ENCODE peak calls at places on chromosomes 5 and 9, in nine cellular contexts. One of them, this sample, is unnamed.

GRCh38 chr5:136018814-136019777 is 9.7 kb upstream of the TGFBI start:
- DNase-seq in choroid plexus epithelial cell: peak; percentile 99
- DNase-seq in HTR-8/SVneo: peak; percentile 33
- DNase-seq in cardiac fibroblast: peak; percentile 99
- DNase-seq in GM19239: no peak
- DNase-seq in epithelial cell of esophagus: peak; percentile 50
- DNase-seq in mesenchymal stem cell: peak; percentile 96
- DNase-seq in H4: peak; percentile 100
- DNase-seq in activated T-helper 9 cell treated with anti-CD3 and anti-CD28 coated beads, Interleukin-2, amount 50 U/mL, for 16 hours: no peak
- DNase-seq in this sample: peak; percentile 97

GRCh38 chr5:39543335-39543734 is 118.6 kb upstream of the DAB2 start:
- DNase-seq in choroid plexus epithelial cell: peak; percentile 34
- DNase-seq in cardiac fibroblast: peak; percentile 49
- DNase-seq in H4: no peak
- DNase-seq in epithelial cell of esophagus: peak; percentile 87
- DNase-seq in activated T-helper 9 cell treated with anti-CD3 and anti-CD28 coated beads, Interleukin-2, amount 50 U/mL, for 16 hours: no peak
- DNase-seq in mesenchymal stem cell: peak; percentile 12
- DNase-seq in GM19239: no peak
- DNase-seq in HTR-8/SVneo: no peak
- DNase-seq in this sample: peak; percentile 14

GRCh38 chr5:136191304-136192014 is 1.5 kb downstream of the SMIM32 start:
- DNase-seq in mesenchymal stem cell: peak; percentile 38
- DNase-seq in epithelial cell of esophagus: peak; percentile 71
- DNase-seq in choroid plexus epithelial cell: peak; percentile 56
- DNase-seq in GM19239: no peak
- DNase-seq in cardiac fibroblast: peak; percentile 43
- DNase-seq in activated T-helper 9 cell treated with anti-CD3 and anti-CD28 coated beads, Interleukin-2, amount 50 U/mL, for 16 hours: no peak
- DNase-seq in H4: no peak
- DNase-seq in HTR-8/SVneo: no peak
- DNase-seq in this sample: no peak

GRCh38 chr5:55175781-55176175 is 2.8 kb upstream of the CDC20B start:
- DNase-seq in HTR-8/SVneo: no peak
- DNase-seq in choroid plexus epithelial cell: no peak
- DNase-seq in H4: no peak
- DNase-seq in epithelial cell of esophagus: no peak
- DNase-seq in GM19239: no peak
- DNase-seq in activated T-helper 9 cell treated with anti-CD3 and anti-CD28 coated beads, Interleukin-2, amount 50 U/mL, for 16 hours: no peak
- DNase-seq in mesenchymal stem cell: no peak
- DNase-seq in cardiac fibroblast: no peak
- DNase-seq in this sample: no peak

GRCh38 chr5:11560915-11561697 is 343.1 kb downstream of the CTNND2 start:
- DNase-seq in epithelial cell of esophagus: no peak
- DNase-seq in HTR-8/SVneo: no peak
- DNase-seq in H4: no peak
- DNase-seq in mesenchymal stem cell: no peak
- DNase-seq in GM19239: no peak
- DNase-seq in choroid plexus epithelial cell: no peak
- DNase-seq in activated T-helper 9 cell treated with anti-CD3 and anti-CD28 coated beads, Interleukin-2, amount 50 U/mL, for 16 hours: no peak
- DNase-seq in cardiac fibroblast: no peak
- DNase-seq in this sample: no peak

GRCh38 chr5:141821430-141821925 is 56.7 kb downstream of the PCDH1 start:
- DNase-seq in H4: peak; percentile 96
- DNase-seq in choroid plexus epithelial cell: peak; percentile 81
- DNase-seq in cardiac fibroblast: peak; percentile 95
- DNase-seq in HTR-8/SVneo: peak; percentile 45
- DNase-seq in mesenchymal stem cell: peak; percentile 85
- DNase-seq in epithelial cell of esophagus: peak; percentile 57
- DNase-seq in GM19239: no peak
- DNase-seq in activated T-helper 9 cell treated with anti-CD3 and anti-CD28 coated beads, Interleukin-2, amount 50 U/mL, for 16 hours: no peak
- DNase-seq in this sample: peak; percentile 84

GRCh38 chr9:98657897-98658296 is 50.8 kb downstream of the GABBR2 start:
- DNase-seq in choroid plexus epithelial cell: no peak
- DNase-seq in epithelial cell of esophagus: peak; percentile 84
- DNase-seq in H4: no peak
- DNase-seq in HTR-8/SVneo: no peak
- DNase-seq in activated T-helper 9 cell treated with anti-CD3 and anti-CD28 coated beads, Interleukin-2, amount 50 U/mL, for 16 hours: no peak
- DNase-seq in GM19239: no peak
- DNase-seq in mesenchymal stem cell: peak; percentile 11
- DNase-seq in cardiac fibroblast: peak; percentile 69
- DNase-seq in this sample: no peak

GRCh38 chr5:161966544-161966943 is 101.0 kb upstream of the GABRG2 start:
- DNase-seq in cardiac fibroblast: peak; percentile 6
- DNase-seq in mesenchymal stem cell: no peak
- DNase-seq in choroid plexus epithelial cell: no peak
- DNase-seq in GM19239: no peak
- DNase-seq in epithelial cell of esophagus: peak; percentile 9
- DNase-seq in HTR-8/SVneo: no peak
- DNase-seq in H4: peak; percentile 8
- DNase-seq in activated T-helper 9 cell treated with anti-CD3 and anti-CD28 coated beads, Interleukin-2, amount 50 U/mL, for 16 hours: no peak
- DNase-seq in this sample: no peak

GRCh38 chr9:83707518-83707767 is 315 bp downstream of the UBQLN1 start:
- DNase-seq in GM19239: peak; percentile 17
- DNase-seq in mesenchymal stem cell: peak; percentile 88
- DNase-seq in H4: no peak
- DNase-seq in choroid plexus epithelial cell: no peak
- DNase-seq in HTR-8/SVneo: peak; percentile 57
- DNase-seq in activated T-helper 9 cell treated with anti-CD3 and anti-CD28 coated beads, Interleukin-2, amount 50 U/mL, for 16 hours: peak; percentile 72
- DNase-seq in epithelial cell of esophagus: peak; percentile 87
- DNase-seq in cardiac fibroblast: peak; percentile 87
- DNase-seq in this sample: no peak

GRCh38 chr9:74245871-74246552 is 251.1 kb upstream of the RORB start:
- DNase-seq in H4: no peak
- DNase-seq in epithelial cell of esophagus: no peak
- DNase-seq in activated T-helper 9 cell treated with anti-CD3 and anti-CD28 coated beads, Interleukin-2, amount 50 U/mL, for 16 hours: no peak
- DNase-seq in GM19239: no peak
- DNase-seq in HTR-8/SVneo: no peak
- DNase-seq in choroid plexus epithelial cell: no peak
- DNase-seq in cardiac fibroblast: no peak
- DNase-seq in mesenchymal stem cell: no peak
- DNase-seq in this sample: no peak

GRCh38 chr5:400282-401215 is 42.4 kb upstream of the EXOC3 start:
- DNase-seq in choroid plexus epithelial cell: no peak
- DNase-seq in cardiac fibroblast: peak; percentile 29
- DNase-seq in H4: no peak
- DNase-seq in mesenchymal stem cell: peak; percentile 75
- DNase-seq in epithelial cell of esophagus: no peak
- DNase-seq in activated T-helper 9 cell treated with anti-CD3 and anti-CD28 coated beads, Interleukin-2, amount 50 U/mL, for 16 hours: no peak
- DNase-seq in HTR-8/SVneo: no peak
- DNase-seq in GM19239: no peak
- DNase-seq in this sample: no peak

GRCh38 chr9:80040457-80040856 is 468.7 kb downstream of the TLE4 start:
- DNase-seq in mesenchymal stem cell: no peak
- DNase-seq in epithelial cell of esophagus: no peak
- DNase-seq in activated T-helper 9 cell treated with anti-CD3 and anti-CD28 coated beads, Interleukin-2, amount 50 U/mL, for 16 hours: no peak
- DNase-seq in GM19239: no peak
- DNase-seq in H4: no peak
- DNase-seq in HTR-8/SVneo: no peak
- DNase-seq in choroid plexus epithelial cell: no peak
- DNase-seq in cardiac fibroblast: no peak
- DNase-seq in this sample: no peak

GRCh38 chr5:13250450-13251291 is 693.8 kb downstream of the DNAH5 start:
- DNase-seq in HTR-8/SVneo: peak; percentile 23
- DNase-seq in activated T-helper 9 cell treated with anti-CD3 and anti-CD28 coated beads, Interleukin-2, amount 50 U/mL, for 16 hours: no peak
- DNase-seq in mesenchymal stem cell: no peak
- DNase-seq in GM19239: no peak
- DNase-seq in choroid plexus epithelial cell: no peak
- DNase-seq in epithelial cell of esophagus: peak; percentile 30
- DNase-seq in H4: peak; percentile 43
- DNase-seq in cardiac fibroblast: peak; percentile 6
- DNase-seq in this sample: no peak

GRCh38 chr9:16085167-16085718 is 532.4 kb downstream of the CCDC171 start:
- DNase-seq in mesenchymal stem cell: no peak
- DNase-seq in epithelial cell of esophagus: no peak
- DNase-seq in cardiac fibroblast: no peak
- DNase-seq in HTR-8/SVneo: no peak
- DNase-seq in H4: no peak
- DNase-seq in activated T-helper 9 cell treated with anti-CD3 and anti-CD28 coated beads, Interleukin-2, amount 50 U/mL, for 16 hours: no peak
- DNase-seq in GM19239: no peak
- DNase-seq in choroid plexus epithelial cell: no peak
- DNase-seq in this sample: no peak

GRCh38 chr9:18459958-18460584 is 13.9 kb upstream of the ADAMTSL1 start:
- DNase-seq in GM19239: no peak
- DNase-seq in H4: peak; percentile 81
- DNase-seq in choroid plexus epithelial cell: peak; percentile 84
- DNase-seq in activated T-helper 9 cell treated with anti-CD3 and anti-CD28 coated beads, Interleukin-2, amount 50 U/mL, for 16 hours: no peak
- DNase-seq in HTR-8/SVneo: no peak
- DNase-seq in mesenchymal stem cell: peak; percentile 37
- DNase-seq in cardiac fibroblast: peak; percentile 97
- DNase-seq in epithelial cell of esophagus: peak; percentile 96
- DNase-seq in this sample: peak; percentile 87

GRCh38 chr5:151384106-151384505 is 36.7 kb upstream of the SLC36A2 start:
- DNase-seq in H4: no peak
- DNase-seq in choroid plexus epithelial cell: peak; percentile 10
- DNase-seq in activated T-helper 9 cell treated with anti-CD3 and anti-CD28 coated beads, Interleukin-2, amount 50 U/mL, for 16 hours: no peak
- DNase-seq in mesenchymal stem cell: no peak
- DNase-seq in HTR-8/SVneo: no peak
- DNase-seq in GM19239: no peak
- DNase-seq in epithelial cell of esophagus: peak; percentile 23
- DNase-seq in cardiac fibroblast: no peak
- DNase-seq in this sample: no peak

GRCh38 chr9:119283118-119283794 is 86.0 kb downstream of the BRINP1 start:
- DNase-seq in cardiac fibroblast: no peak
- DNase-seq in GM19239: no peak
- DNase-seq in choroid plexus epithelial cell: peak; percentile 2
- DNase-seq in H4: no peak
- DNase-seq in HTR-8/SVneo: no peak
- DNase-seq in epithelial cell of esophagus: peak; percentile 47
- DNase-seq in activated T-helper 9 cell treated with anti-CD3 and anti-CD28 coated beads, Interleukin-2, amount 50 U/mL, for 16 hours: no peak
- DNase-seq in mesenchymal stem cell: no peak
- DNase-seq in this sample: no peak

GRCh38 chr5:133427121-133427777 is 185.1 kb downstream of the FSTL4 start:
- DNase-seq in mesenchymal stem cell: no peak
- DNase-seq in GM19239: no peak
- DNase-seq in HTR-8/SVneo: no peak
- DNase-seq in activated T-helper 9 cell treated with anti-CD3 and anti-CD28 coated beads, Interleukin-2, amount 50 U/mL, for 16 hours: no peak
- DNase-seq in choroid plexus epithelial cell: no peak
- DNase-seq in H4: no peak
- DNase-seq in cardiac fibroblast: no peak
- DNase-seq in epithelial cell of esophagus: peak; percentile 9
- DNase-seq in this sample: no peak

GRCh38 chr9:131587331-131587730 is 42.0 kb downstream of the PRRT1B start:
- DNase-seq in H4: no peak
- DNase-seq in activated T-helper 9 cell treated with anti-CD3 and anti-CD28 coated beads, Interleukin-2, amount 50 U/mL, for 16 hours: no peak
- DNase-seq in epithelial cell of esophagus: no peak
- DNase-seq in choroid plexus epithelial cell: no peak
- DNase-seq in HTR-8/SVneo: no peak
- DNase-seq in cardiac fibroblast: no peak
- DNase-seq in GM19239: no peak
- DNase-seq in mesenchymal stem cell: no peak
- DNase-seq in this sample: no peak

GRCh38 chr5:107669543-107670027 is 1.2 kb downstream of the EFNA5 start:
- DNase-seq in choroid plexus epithelial cell: peak; percentile 47
- DNase-seq in HTR-8/SVneo: no peak
- DNase-seq in mesenchymal stem cell: peak; percentile 47
- DNase-seq in H4: peak; percentile 44
- DNase-seq in cardiac fibroblast: peak; percentile 58
- DNase-seq in epithelial cell of esophagus: peak; percentile 55
- DNase-seq in activated T-helper 9 cell treated with anti-CD3 and anti-CD28 coated beads, Interleukin-2, amount 50 U/mL, for 16 hours: no peak
- DNase-seq in GM19239: peak; percentile 1
- DNase-seq in this sample: no peak

GRCh38 chr5:152072076-152072475 is 147.4 kb upstream of the GLRA1 start:
- DNase-seq in cardiac fibroblast: no peak
- DNase-seq in epithelial cell of esophagus: no peak
- DNase-seq in mesenchymal stem cell: no peak
- DNase-seq in HTR-8/SVneo: no peak
- DNase-seq in choroid plexus epithelial cell: peak; percentile 13
- DNase-seq in H4: no peak
- DNase-seq in GM19239: no peak
- DNase-seq in activated T-helper 9 cell treated with anti-CD3 and anti-CD28 coated beads, Interleukin-2, amount 50 U/mL, for 16 hours: no peak
- DNase-seq in this sample: no peak

GRCh38 chr5:107926121-107926520 is 255.4 kb upstream of the EFNA5 start:
- DNase-seq in GM19239: no peak
- DNase-seq in choroid plexus epithelial cell: no peak
- DNase-seq in HTR-8/SVneo: no peak
- DNase-seq in H4: no peak
- DNase-seq in epithelial cell of esophagus: no peak
- DNase-seq in activated T-helper 9 cell treated with anti-CD3 and anti-CD28 coated beads, Interleukin-2, amount 50 U/mL, for 16 hours: no peak
- DNase-seq in mesenchymal stem cell: no peak
- DNase-seq in cardiac fibroblast: no peak
- DNase-seq in this sample: no peak

GRCh38 chr5:115439042-115439441 is 105.5 kb downstream of the FEM1C start:
- DNase-seq in epithelial cell of esophagus: no peak
- DNase-seq in choroid plexus epithelial cell: no peak
- DNase-seq in HTR-8/SVneo: no peak
- DNase-seq in H4: no peak
- DNase-seq in mesenchymal stem cell: no peak
- DNase-seq in activated T-helper 9 cell treated with anti-CD3 and anti-CD28 coated beads, Interleukin-2, amount 50 U/mL, for 16 hours: no peak
- DNase-seq in cardiac fibroblast: peak; percentile 54
- DNase-seq in GM19239: no peak
- DNase-seq in this sample: no peak

GRCh38 chr9:74379718-74380117 is 117.4 kb upstream of the RORB start:
- DNase-seq in H4: peak; percentile 61
- DNase-seq in activated T-helper 9 cell treated with anti-CD3 and anti-CD28 coated beads, Interleukin-2, amount 50 U/mL, for 16 hours: no peak
- DNase-seq in choroid plexus epithelial cell: peak; percentile 69
- DNase-seq in HTR-8/SVneo: no peak
- DNase-seq in cardiac fibroblast: no peak
- DNase-seq in GM19239: peak; percentile 0
- DNase-seq in epithelial cell of esophagus: peak; percentile 78
- DNase-seq in mesenchymal stem cell: no peak
- DNase-seq in this sample: no peak

GRCh38 chr5:126674145-126674544 is 73.4 kb downstream of the PHAX start:
- DNase-seq in epithelial cell of esophagus: no peak
- DNase-seq in activated T-helper 9 cell treated with anti-CD3 and anti-CD28 coated beads, Interleukin-2, amount 50 U/mL, for 16 hours: no peak
- DNase-seq in choroid plexus epithelial cell: no peak
- DNase-seq in cardiac fibroblast: no peak
- DNase-seq in mesenchymal stem cell: no peak
- DNase-seq in HTR-8/SVneo: no peak
- DNase-seq in GM19239: no peak
- DNase-seq in H4: no peak
- DNase-seq in this sample: no peak